ENCODE peak calls at places on chromosome 18, in seven cellular contexts. U is WTC11; J is KBM-7; E is HS-5; V is GM23338; R is activated T-cell treated with anti-CD3 and anti-CD28 coated beads for 24 hours; B is stimulated activated CD4-positive, alpha-beta T cell treated with anti-CD3 and anti-CD28 coated beads, TNF-alpha, amount 100 ng/mL, for 48 hours. G is an unnamed sample.

GRCh38 chr18:48957136-48957535 is 6.4 kb upstream of the SMAD7 start:
- DNase-seq in U (no peak), J (no peak), E (no peak), V (no peak), R (no peak), B (no peak), G (peak; percentile 51)

GRCh38 chr18:10659594-10659993 is 133.8 kb downstream of the NAPG start:
- DNase-seq in U (no peak), J (no peak), E (no peak), V (no peak), R (no peak), B (no peak), G (no peak)

GRCh38 chr18:31707815-31708214 is 23.4 kb upstream of the B4GALT6 start:
- DNase-seq in U (no peak), J (no peak), E (no peak), V (no peak), R (no peak), B (no peak), G (no peak)

GRCh38 chr18:27564066-27564465 is 379.0 kb upstream of the CHST9 start:
- DNase-seq in U (no peak), J (no peak), E (no peak), V (no peak), R (no peak), B (no peak), G (no peak)

GRCh38 chr18:9057646-9058045 is 44.9 kb upstream of the NDUFV2 start:
- DNase-seq in U (no peak), J (no peak), E (no peak), V (no peak), R (no peak), B (no peak), G (no peak)

GRCh38 chr18:48713302-48713701 is 174.5 kb downstream of the CTIF start:
- DNase-seq in U (no peak), J (no peak), E (no peak), V (no peak), R (no peak), B (no peak), G (peak; percentile 76)

GRCh38 chr18:44943201-44943881 is 262.7 kb downstream of the SETBP1 start:
- DNase-seq in U (peak; percentile 55), J (no peak), E (no peak), V (peak; percentile 65), R (no peak), B (no peak), G (no peak)

GRCh38 chr18:35510071-35511010 is 12.6 kb upstream of the INO80C start:
- DNase-seq in U (no peak), J (no peak), E (no peak), V (no peak), R (no peak), B (no peak), G (no peak)

GRCh38 chr18:79379931-79380815 is 15.6 kb upstream of the NFATC1 start:
- DNase-seq in U (no peak), J (no peak), E (no peak), V (no peak), R (no peak), B (no peak), G (peak; percentile 83)

GRCh38 chr18:56716692-56717146 is 65.6 kb downstream of the WDR7 start:
- DNase-seq in U (no peak), J (peak; percentile 26), E (no peak), V (no peak), R (no peak), B (no peak), G (no peak)

GRCh38 chr18:25228410-25228809 is 123.6 kb downstream of the ZNF521 start:
- DNase-seq in U (no peak), J (peak; percentile 62), E (no peak), V (no peak), R (no peak), B (no peak), G (no peak)

G was measured in spleen.